ENCODE peak calls at places on chromosomes 1 and 21, in eight cellular contexts. C, Z, T, E, B, X, L and I are unnamed samples.
A peak's percentile ranks its signal among the peaks of the same experiment; 100 is the strongest.

GRCh38 chr1:42953182-42954180 is 5.2 kb downstream of the SLC2A1 start:
- DNase-seq in C (peak; percentile 66), Z (no peak), T (no peak), E (no peak), B (no peak), X (no peak), L (peak; percentile 73), I (peak; percentile 40)

GRCh38 chr1:177351361-177352108 is 180.8 kb downstream of the BRINP2 start:
- DNase-seq in C (no peak), Z (no peak), T (no peak), E (no peak), B (no peak), X (no peak), L (no peak), I (no peak)

GRCh38 chr1:8560611-8561544 is 243.0 kb downstream of the SLC45A1 start:
- DNase-seq in C (peak; percentile 33), Z (peak; percentile 26), T (no peak), E (peak; percentile 5), B (no peak), X (peak; percentile 46), L (peak; percentile 39), I (no peak)

GRCh38 chr1:92483442-92484170 is 3.1 kb downstream of the GFI1 start:
- DNase-seq in C (no peak), Z (peak; percentile 52), T (peak; percentile 84), E (peak; percentile 52), B (peak; percentile 34), X (peak; percentile 73), L (no peak), I (peak; percentile 89)

GRCh38 chr1:17235135-17235880 is 13.6 kb upstream of the PADI3 start:
- DNase-seq in C (no peak), Z (no peak), T (no peak), E (no peak), B (no peak), X (no peak), L (no peak), I (no peak)

GRCh38 chr21:32386195-32386870 is 6.5 kb downstream of the URB1 start:
- DNase-seq in C (no peak), Z (no peak), T (no peak), E (no peak), B (no peak), X (no peak), L (peak; percentile 83), I (no peak)

GRCh38 chr1:218698181-218698580 is 353.0 kb downstream of the TGFB2 start:
- DNase-seq in C (no peak), Z (no peak), T (no peak), E (no peak), B (no peak), X (no peak), L (no peak), I (no peak)

GRCh38 chr1:235910357-235911299 is 43.9 kb upstream of the LYST start:
- DNase-seq in C (peak; percentile 92), Z (no peak), T (peak; percentile 65), E (no peak), B (no peak), X (no peak), L (peak; percentile 99), I (no peak)

GRCh38 chr1:180155202-180155682 is 573 bp downstream of the QSOX1 start:
- DNase-seq in C (no peak), Z (peak; percentile 46), T (peak; percentile 45), E (no peak), B (peak; percentile 24), X (peak; percentile 30), L (no peak), I (no peak)

GRCh38 chr1:33181038-33181861 is 593 bp downstream of the TRIM62 start:
- DNase-seq in C (no peak), Z (no peak), T (peak; percentile 61), E (no peak), B (peak; percentile 65), X (peak; percentile 82), L (peak; percentile 23), I (peak; percentile 53)

GRCh38 chr1:100736324-100736723 is 16.8 kb downstream of the VCAM1 start:
- DNase-seq in C (no peak), Z (no peak), T (no peak), E (no peak), B (no peak), X (no peak), L (no peak), I (no peak)

GRCh38 chr1:162020145-162020544 is 3.5 kb downstream of the OLFML2B start:
- DNase-seq in C (no peak), Z (no peak), T (no peak), E (no peak), B (no peak), X (no peak), L (no peak), I (no peak)

GRCh38 chr21:44736291-44737004 is 25.1 kb upstream of the TSPEAR start:
- DNase-seq in C (no peak), Z (no peak), T (no peak), E (no peak), B (no peak), X (peak; percentile 44), L (no peak), I (no peak)

GRCh38 chr1:90505806-90506205 is 211.3 kb downstream of the BARHL2 start:
- DNase-seq in C (no peak), Z (no peak), T (no peak), E (no peak), B (no peak), X (no peak), L (no peak), I (no peak)

GRCh38 chr1:153652795-153653507 is 5.6 kb upstream of the SNAPIN start:
- DNase-seq in C (no peak), Z (no peak), T (no peak), E (no peak), B (no peak), X (no peak), L (peak; percentile 73), I (no peak)

GRCh38 chr1:160096491-160097116 is 1.8 kb downstream of the IGSF8 start:
- DNase-seq in C (no peak), Z (no peak), T (peak; percentile 39), E (no peak), B (no peak), X (no peak), L (peak; percentile 75), I (no peak)

GRCh38 chr1:2386636-2387611 is 4.4 kb downstream of the MORN1 start:
- DNase-seq in C (no peak), Z (no peak), T (no peak), E (no peak), B (no peak), X (no peak), L (no peak), I (peak; percentile 55)